ENCODE peak calls at places on chromosomes 6 and 20, in four cellular contexts. One of them, this sample, is unnamed.

GRCh38 chr20:57260959-57261357 is 5.5 kb downstream of the BMP7 start:
- DNase-seq in ascending aorta: no peak
- DNase-seq in brain microvascular endothelial cell: no peak
- DNase-seq in spleen: no peak
- DNase-seq in this sample: no peak

GRCh38 chr6:37103169-37104039 is 66.5 kb upstream of the PIM1 start:
- DNase-seq in spleen: peak
- DNase-seq in brain microvascular endothelial cell: no peak
- DNase-seq in ascending aorta: peak
- DNase-seq in this sample: no peak

GRCh38 chr6:149985506-149985937 is 21.8 kb downstream of the ULBP1 start:
- DNase-seq in brain microvascular endothelial cell: no peak
- DNase-seq in ascending aorta: no peak
- DNase-seq in spleen: no peak
- DNase-seq in this sample: no peak

GRCh38 chr20:517221-517620 is 26.4 kb downstream of the CSNK2A1 start:
- DNase-seq in ascending aorta: no peak
- DNase-seq in spleen: no peak
- DNase-seq in brain microvascular endothelial cell: no peak
- DNase-seq in this sample: no peak

GRCh38 chr20:24863356-24863755 is 85.7 kb upstream of the CST7 start:
- DNase-seq in spleen: no peak
- DNase-seq in brain microvascular endothelial cell: peak
- DNase-seq in ascending aorta: no peak
- DNase-seq in this sample: peak

GRCh38 chr20:23341073-23341472 is 9.5 kb upstream of the NXT1 start:
- DNase-seq in spleen: no peak
- DNase-seq in brain microvascular endothelial cell: no peak
- DNase-seq in ascending aorta: no peak
- DNase-seq in this sample: no peak

GRCh38 chr6:166483556-166484250 is 101.0 kb upstream of the MPC1 start:
- DNase-seq in brain microvascular endothelial cell: no peak
- DNase-seq in spleen: peak
- DNase-seq in ascending aorta: no peak
- DNase-seq in this sample: no peak

GRCh38 chr6:38773338-38773737 is 58.2 kb downstream of the DNAH8 start:
- DNase-seq in ascending aorta: no peak
- DNase-seq in brain microvascular endothelial cell: no peak
- DNase-seq in spleen: no peak
- DNase-seq in this sample: no peak

GRCh38 chr6:85672623-85673022 is 29.9 kb upstream of the SYNCRIP start:
- DNase-seq in ascending aorta: no peak
- DNase-seq in brain microvascular endothelial cell: no peak
- DNase-seq in spleen: no peak
- DNase-seq in this sample: no peak

GRCh38 chr20:10963717-10964266 is 290.0 kb upstream of the JAG1 start:
- DNase-seq in spleen: no peak
- DNase-seq in ascending aorta: no peak
- DNase-seq in brain microvascular endothelial cell: no peak
- DNase-seq in this sample: no peak
- TF ChIP-seq CTCF in spleen: no peak
- TF ChIP-seq CTCF in ascending aorta: no peak
- TF ChIP-seq CTCF in brain microvascular endothelial cell: no peak
- TF ChIP-seq CTCF in this sample: no peak

DNA sequence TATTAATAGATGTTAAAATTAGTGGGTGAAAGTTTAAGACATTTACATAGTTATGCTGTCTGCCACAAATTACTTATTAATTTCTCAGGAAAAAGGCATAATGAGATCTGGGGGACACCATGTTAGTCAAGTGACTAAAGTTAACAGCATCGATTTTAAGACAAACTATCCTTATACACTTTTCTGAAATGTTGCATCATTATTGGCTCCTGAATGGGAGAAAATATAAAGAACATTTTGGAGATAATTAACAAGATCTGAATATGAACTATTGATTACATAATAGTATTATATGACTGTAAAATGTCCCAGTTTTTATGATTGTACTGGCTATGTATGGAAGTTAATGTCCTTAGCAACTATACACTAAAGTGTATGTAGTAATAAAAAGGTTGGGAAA is 7.9 kb downstream of the OR2B3 start:
- DNase-seq in ascending aorta: no peak
- DNase-seq in brain microvascular endothelial cell: no peak
- DNase-seq in spleen: no peak
- DNase-seq in this sample: no peak
- H3K4me3 ChIP-seq in ascending aorta: no peak
- H3K4me3 ChIP-seq in brain microvascular endothelial cell: no peak
- H3K4me3 ChIP-seq in spleen: no peak
- H3K4me3 ChIP-seq in this sample: no peak

GRCh38 chr20:49690899-49691620 is 22.6 kb downstream of the B4GALT5 start:
- DNase-seq in brain microvascular endothelial cell: peak
- DNase-seq in spleen: no peak
- DNase-seq in ascending aorta: no peak
- DNase-seq in this sample: peak
- TF ChIP-seq CTCF in brain microvascular endothelial cell: no peak
- TF ChIP-seq CTCF in spleen: no peak
- TF ChIP-seq CTCF in ascending aorta: no peak
- TF ChIP-seq CTCF in this sample: no peak

DNA sequence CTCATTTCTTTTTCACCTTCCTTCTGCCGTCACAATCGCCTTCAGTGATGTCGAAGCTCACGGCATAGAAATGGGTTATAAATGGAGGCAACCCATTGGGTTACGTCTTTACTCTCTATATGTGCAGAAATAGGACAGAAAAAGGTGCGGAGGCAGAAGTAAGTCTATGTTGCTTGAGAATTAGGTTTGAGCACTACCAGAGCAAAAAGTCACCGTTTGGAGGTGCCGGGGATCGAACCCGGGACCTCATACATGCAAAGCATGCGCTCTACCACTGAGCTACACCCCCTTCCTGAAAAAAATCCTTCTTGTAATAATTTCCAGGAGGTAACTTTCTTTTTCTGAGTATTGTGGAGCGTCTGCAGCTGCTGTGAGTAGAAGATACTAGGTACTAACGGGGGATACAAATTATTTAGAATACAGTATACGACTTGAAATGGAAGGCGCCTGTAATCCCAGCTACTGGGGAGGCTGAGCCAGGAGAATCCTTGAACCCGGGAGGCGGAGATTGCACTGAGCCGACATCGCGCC is 134.2 kb downstream of the TRIM27 start:
- DNase-seq in spleen: no peak
- DNase-seq in ascending aorta: no peak
- DNase-seq in brain microvascular endothelial cell: peak
- DNase-seq in this sample: peak
- H3K4me3 ChIP-seq in spleen: peak
- H3K4me3 ChIP-seq in ascending aorta: no peak
- H3K4me3 ChIP-seq in brain microvascular endothelial cell: peak
- H3K4me3 ChIP-seq in this sample: peak

DNA sequence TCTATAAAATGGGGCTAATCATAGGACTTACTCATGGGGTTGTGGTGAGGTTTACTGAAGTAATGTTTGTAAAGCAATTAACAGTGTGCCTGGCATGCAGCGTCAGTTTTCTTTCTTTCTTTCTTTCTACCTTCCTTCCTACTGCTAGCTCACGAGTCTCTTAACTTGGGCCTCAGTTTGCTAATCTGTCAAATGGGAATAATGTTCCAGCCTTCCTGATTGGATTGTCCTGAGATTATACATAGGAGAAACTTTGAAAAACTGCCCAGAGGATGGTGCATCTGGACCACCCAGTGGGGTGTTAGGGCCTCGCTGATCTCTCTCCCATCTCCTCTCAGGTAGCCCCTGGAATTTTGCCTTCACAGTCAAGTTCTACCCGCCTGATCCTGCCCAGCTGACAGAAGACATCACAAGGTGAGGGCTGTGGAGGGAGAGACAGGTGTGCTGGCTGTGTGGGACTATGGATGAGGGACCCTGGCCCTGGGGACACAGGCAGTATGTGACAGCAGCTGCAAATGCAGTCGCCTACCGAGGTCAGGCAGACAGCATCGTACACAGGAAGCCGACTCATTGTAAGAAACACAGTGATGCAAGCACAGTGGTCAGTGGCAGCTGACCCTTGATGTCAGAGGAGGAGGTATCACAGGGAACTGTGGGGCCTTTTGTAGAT is 27.5 kb downstream of the EPB41L1 start:
- DNase-seq in spleen: no peak
- DNase-seq in brain microvascular endothelial cell: peak
- DNase-seq in ascending aorta: no peak
- DNase-seq in this sample: peak
- TF ChIP-seq CTCF in spleen: no peak
- TF ChIP-seq CTCF in brain microvascular endothelial cell: no peak
- TF ChIP-seq CTCF in ascending aorta: no peak
- TF ChIP-seq CTCF in this sample: no peak

DNA sequence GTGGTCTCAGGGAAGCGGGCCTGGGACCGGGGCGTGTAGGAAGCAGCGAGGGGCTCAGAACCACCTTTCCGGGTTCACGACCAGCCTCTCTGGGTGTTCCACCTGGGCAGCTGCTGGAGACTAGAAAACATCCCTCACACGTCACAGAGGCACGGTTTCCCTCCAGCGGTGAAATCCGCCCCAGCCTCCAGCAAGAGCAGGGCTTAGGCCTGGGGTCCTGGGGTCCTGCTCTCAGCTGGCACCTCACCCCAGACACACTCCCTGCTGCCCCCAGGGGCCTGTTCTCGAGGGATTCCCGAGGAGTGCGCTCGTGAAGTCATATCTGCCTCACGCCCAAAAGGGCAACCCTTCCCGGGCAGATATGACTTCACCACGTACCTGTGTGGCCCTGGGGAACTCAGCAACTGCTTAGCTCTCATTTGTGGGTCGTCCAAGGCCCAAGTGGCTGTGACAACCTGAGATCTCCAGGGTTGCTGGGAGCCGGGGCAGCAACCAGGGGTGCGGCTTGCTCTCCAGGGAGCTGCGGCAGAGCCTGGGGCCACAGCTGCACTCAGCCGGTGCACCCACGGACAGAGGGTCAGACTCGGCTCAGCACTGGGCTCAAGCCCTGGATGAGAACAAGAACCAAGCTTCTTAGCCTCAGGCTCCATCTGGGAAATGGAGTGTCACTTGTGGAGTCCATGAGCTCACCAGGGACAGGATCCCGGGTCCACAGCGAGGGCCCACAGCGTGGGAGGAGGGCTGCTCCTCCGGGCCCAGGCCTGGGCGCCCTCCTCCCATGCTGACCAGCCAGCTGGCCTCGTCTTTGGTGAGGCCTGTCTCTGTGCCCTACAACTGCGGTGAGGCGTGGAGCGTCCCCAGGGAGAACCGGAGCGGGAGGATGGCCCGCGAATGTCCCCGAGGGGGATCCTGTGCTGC is 661 bp downstream of the FNDC11 start:
- DNase-seq in ascending aorta: no peak
- DNase-seq in spleen: peak
- DNase-seq in brain microvascular endothelial cell: no peak
- DNase-seq in this sample: no peak
- H3K4me3 ChIP-seq in ascending aorta: no peak
- H3K4me3 ChIP-seq in spleen: peak
- H3K4me3 ChIP-seq in brain microvascular endothelial cell: no peak
- H3K4me3 ChIP-seq in this sample: peak

GRCh38 chr6:52388790-52389189 is 26.8 kb downstream of the PAQR8 start:
- DNase-seq in ascending aorta: no peak
- DNase-seq in brain microvascular endothelial cell: no peak
- DNase-seq in spleen: no peak
- DNase-seq in this sample: no peak

GRCh38 chr6:52389264-52389625 is 27.3 kb downstream of the PAQR8 start:
- DNase-seq in ascending aorta: no peak
- DNase-seq in brain microvascular endothelial cell: no peak
- DNase-seq in spleen: no peak
- DNase-seq in this sample: no peak

GRCh38 chr6:52390361-52390727 is 28.4 kb downstream of the PAQR8 start:
- DNase-seq in brain microvascular endothelial cell: peak
- DNase-seq in ascending aorta: no peak
- DNase-seq in spleen: no peak
- DNase-seq in this sample: peak

GRCh38 chr6:52391599-52391998 is 28.5 kb upstream of the EFHC1 start:
- DNase-seq in ascending aorta: no peak
- DNase-seq in spleen: no peak
- DNase-seq in brain microvascular endothelial cell: no peak
- DNase-seq in this sample: no peak

DNA sequence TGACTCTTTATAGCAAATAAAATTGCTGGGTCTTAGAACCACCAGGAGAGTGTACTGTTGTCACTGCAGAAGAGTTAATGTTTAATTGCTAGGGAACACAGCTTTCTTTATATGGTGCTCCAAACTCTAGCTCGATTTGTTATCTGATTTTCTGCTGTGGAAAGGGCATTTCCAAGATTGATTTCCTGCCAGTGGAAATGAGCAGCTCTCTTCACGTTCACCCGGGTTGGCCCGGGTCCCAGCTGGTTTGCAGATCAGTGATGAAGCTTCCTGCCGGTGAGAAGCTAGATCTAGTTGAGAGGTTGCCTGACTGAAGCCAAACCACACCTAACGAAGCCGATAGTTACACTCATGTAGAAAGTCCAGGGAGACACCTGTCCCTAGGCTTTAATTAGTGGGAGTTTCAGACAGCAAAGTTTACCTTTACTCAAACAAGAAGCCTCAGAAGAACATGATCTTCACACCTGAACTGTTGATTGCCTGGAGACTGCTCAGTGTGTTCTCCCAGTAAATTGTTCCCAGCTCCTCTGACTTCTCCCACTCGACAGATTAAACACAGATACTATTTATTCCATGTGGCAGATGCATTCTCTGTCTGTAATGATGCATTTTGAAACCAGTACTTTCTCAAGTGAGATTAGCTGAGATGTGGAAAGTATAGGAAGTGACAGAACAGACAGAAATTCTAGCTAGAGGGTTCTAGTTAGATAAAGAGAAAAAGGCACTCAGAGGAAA is 27.8 kb downstream of the PAQR8 start:
- DNase-seq in spleen: peak
- DNase-seq in brain microvascular endothelial cell: peak
- DNase-seq in ascending aorta: no peak
- DNase-seq in this sample: peak
- TF ChIP-seq CTCF in spleen: no peak
- TF ChIP-seq CTCF in brain microvascular endothelial cell: peak
- TF ChIP-seq CTCF in ascending aorta: no peak
- TF ChIP-seq CTCF in this sample: no peak